ENCODE peak calls at places on chromosome 15, in four cellular contexts. U, M, W and Q are unnamed samples.

GRCh38 chr15:26872206-26872605 is 5.3 kb downstream of the GABRA5 start:
- DNase-seq in U (no peak), M (peak), W (no peak), Q (no peak)

GRCh38 chr15:78100886-78101285 is 8.5 kb downstream of the SH2D7 start:
- DNase-seq in U (no peak), M (no peak), W (no peak), Q (no peak)

GRCh38 chr15:68812596-68813548 is 7.8 kb downstream of the ANP32A start:
- DNase-seq in U (no peak), M (no peak), W (no peak), Q (no peak)

GRCh38 chr15:40108061-40108854 is 421 bp downstream of the BMF start:
- DNase-seq in U (peak), M (peak), W (peak), Q (peak)

GRCh38 chr15:82743810-82744209 is 34.1 kb upstream of the AP3B2 start:
- DNase-seq in U (no peak), M (no peak), W (no peak), Q (no peak)

GRCh38 chr15:68055224-68055705 is 1.1 kb downstream of the PIAS1 start:
- DNase-seq in U (no peak), M (peak), W (peak), Q (peak)

GRCh38 chr15:79960502-79961217 is 10.3 kb downstream of the BCL2A1 start:
- DNase-seq in U (no peak), M (no peak), W (no peak), Q (no peak)

GRCh38 chr15:91472316-91472756 is 372.3 kb downstream of the SV2B start:
- DNase-seq in U (no peak), M (no peak), W (no peak), Q (no peak)

GRCh38 chr15:48500595-48500994 is 144.9 kb downstream of the FBN1 start:
- DNase-seq in U (no peak), M (no peak), W (no peak), Q (no peak)

GRCh38 chr15:78303729-78304486 is 4.5 kb upstream of the SKIC8 start:
- DNase-seq in U (no peak), M (peak), W (no peak), Q (no peak)

GRCh38 chr15:42582569-42583235 is 7.3 kb downstream of the STARD9 start:
- DNase-seq in U (no peak), M (no peak), W (peak), Q (no peak)

GRCh38 chr15:27847775-27848710 is 251.1 kb downstream of the OCA2 start:
- DNase-seq in U (no peak), M (no peak), W (no peak), Q (no peak)

GRCh38 chr15:42118650-42119531 is 24.5 kb upstream of the PLA2G4D start:
- DNase-seq in U (no peak), M (peak), W (no peak), Q (no peak)

GRCh38 chr15:87711011-87711410 is 545.5 kb downstream of the NTRK3 start:
- DNase-seq in U (no peak), M (no peak), W (no peak), Q (no peak)

GRCh38 chr15:92392462-92392861 is 1.2 kb upstream of the ST8SIA2 start:
- DNase-seq in U (no peak), M (peak), W (no peak), Q (no peak)

GRCh38 chr15:25175033-25175788 is 220.4 kb downstream of the SNRPN start:
- DNase-seq in U (no peak), M (no peak), W (no peak), Q (no peak)

GRCh38 chr15:50889589-50889988 is 18.9 kb upstream of the AP4E1 start:
- DNase-seq in U (no peak), M (no peak), W (no peak), Q (no peak)

GRCh38 chr15:36757189-36757814 is 177.9 kb downstream of the CDIN1 start:
- DNase-seq in U (no peak), M (no peak), W (no peak), Q (no peak)

GRCh38 chr15:65180167-65180566 is 5.0 kb downstream of the CLPX start:
- DNase-seq in U (no peak), M (no peak), W (no peak), Q (no peak)

GRCh38 chr15:55791576-55792400 is 48.8 kb upstream of the PRTG start:
- DNase-seq in U (no peak), M (no peak), W (no peak), Q (peak)

GRCh38 chr15:69665641-69666091 is 213.0 kb downstream of the RPLP1 start:
- DNase-seq in U (no peak), M (no peak), W (no peak), Q (no peak)

GRCh38 chr15:80618666-80619481 is 76.2 kb upstream of the ABHD17C start:
- DNase-seq in U (no peak), M (no peak), W (no peak), Q (no peak)

GRCh38 chr15:78156653-78157052 is 7.5 kb downstream of the IDH3A start:
- DNase-seq in U (no peak), M (no peak), W (no peak), Q (no peak)

GRCh38 chr15:50190166-50190570 is 8.2 kb downstream of the SLC27A2 start:
- DNase-seq in U (no peak), M (no peak), W (no peak), Q (no peak)

GRCh38 chr15:45522179-45522930 is at the start of gene SLC30A4:
- DNase-seq in U (peak), M (peak), W (peak), Q (peak)

GRCh38 chr15:53197426-53197839 is 407.3 kb upstream of the ONECUT1 start:
- DNase-seq in U (peak), M (peak), W (peak), Q (peak)
- TF ChIP-seq CTCF in U (peak), M (peak), W (peak), Q (peak)

DNA sequence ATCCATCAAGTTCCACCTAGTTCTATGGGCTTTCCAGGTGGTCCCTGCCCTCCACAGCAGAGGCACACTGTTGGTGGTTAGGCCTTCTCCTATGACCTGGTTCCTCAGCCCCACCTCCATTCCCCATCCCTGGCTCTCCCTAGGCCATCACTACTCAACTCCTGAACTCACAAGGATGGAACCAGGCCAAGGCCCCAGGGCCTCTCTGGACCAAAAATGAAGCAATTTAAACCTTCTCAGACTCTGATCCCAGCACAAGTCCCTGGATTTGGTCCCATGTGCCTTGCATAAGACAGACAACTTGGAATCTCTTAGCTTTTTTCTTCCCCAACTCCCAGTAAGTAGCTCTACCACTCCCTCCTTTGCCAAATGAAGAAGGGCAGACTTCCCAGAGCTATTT is 14.4 kb upstream of the ACAN start:
- DNase-seq in U (no peak), M (no peak), W (no peak), Q (no peak)
- H3K27ac ChIP-seq in U (no peak), M (no peak), W (no peak), Q (no peak)

GRCh38 chr15:70853855-70854668 is at the start of gene LARP6:
- DNase-seq in U (no peak), M (peak), W (peak), Q (peak)
- TF ChIP-seq CTCF in U (no peak), M (no peak), W (no peak), Q (no peak)

DNA sequence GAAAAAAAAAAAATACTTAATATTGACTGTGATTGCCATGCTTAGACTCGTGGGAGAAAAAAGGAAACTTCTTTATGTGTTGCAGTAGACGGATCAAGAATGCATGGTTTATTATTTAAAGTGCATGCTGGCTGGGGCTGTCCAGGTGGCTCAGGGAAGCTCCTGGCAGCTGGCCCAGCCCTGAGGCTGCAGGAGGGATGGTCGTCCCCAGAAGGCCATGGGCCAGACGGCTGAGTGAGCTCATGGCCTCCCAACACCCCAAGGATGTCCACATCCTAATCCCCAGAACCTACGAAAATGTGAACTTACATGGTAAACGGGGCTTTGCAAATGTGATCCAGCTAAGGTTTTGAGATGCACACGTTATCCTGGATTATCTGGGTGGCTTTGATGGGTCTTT is 29.9 kb downstream of the ADAMTS17 start:
- DNase-seq in U (no peak), M (no peak), W (no peak), Q (no peak)
- H3K27ac ChIP-seq in U (no peak), M (no peak), W (no peak), Q (peak)

GRCh38 chr15:35397027-35397426 is 148.9 kb downstream of the DPH6 start:
- DNase-seq in U (no peak), M (no peak), W (no peak), Q (no peak)
- TF ChIP-seq CTCF in U (no peak), M (no peak), W (no peak), Q (no peak)

GRCh38 chr15:99105516-99106341 is 849 bp downstream of the SYNM start:
- DNase-seq in U (peak), M (peak), W (peak), Q (peak)
- H3K27ac ChIP-seq in U (no peak), M (no peak), W (no peak), Q (peak)